ENCODE peak calls at places on chromosome 22, in four cellular contexts. One of them, this sample, is unnamed.

GRCh38 chr22:46763051-46763705 is 728 bp downstream of the TBC1D22A start:
- DNase-seq in K562: peak
- DNase-seq in GM12891: peak
- DNase-seq in transverse colon: peak
- DNase-seq in this sample: peak

GRCh38 chr22:34004058-34004457 is 83.8 kb upstream of the LARGE1 start:
- DNase-seq in K562: no peak
- DNase-seq in GM12891: no peak
- DNase-seq in transverse colon: no peak
- DNase-seq in this sample: no peak

GRCh38 chr22:29152381-29153138 is 53.1 kb upstream of the EMID1 start:
- DNase-seq in K562: peak
- DNase-seq in GM12891: no peak
- DNase-seq in transverse colon: no peak
- DNase-seq in this sample: no peak

GRCh38 chr22:40721266-40721665 is 42.0 kb downstream of the MCHR1 start:
- DNase-seq in K562: no peak
- DNase-seq in GM12891: no peak
- DNase-seq in transverse colon: no peak
- DNase-seq in this sample: no peak

GRCh38 chr22:44574057-44574456 is 76.0 kb upstream of the RTL6 start:
- DNase-seq in K562: no peak
- DNase-seq in GM12891: no peak
- DNase-seq in transverse colon: no peak
- DNase-seq in this sample: no peak

GRCh38 chr22:44398791-44399190 is 86.0 kb upstream of the SHISAL1 start:
- DNase-seq in K562: no peak
- DNase-seq in GM12891: no peak
- DNase-seq in transverse colon: peak
- DNase-seq in this sample: peak

GRCh38 chr22:17446704-17447103 is 77.4 kb downstream of the CECR2 start:
- DNase-seq in K562: no peak
- DNase-seq in GM12891: no peak
- DNase-seq in transverse colon: no peak
- DNase-seq in this sample: no peak

GRCh38 chr22:49574861-49575702 is 252.6 kb downstream of the BRD1 start:
- DNase-seq in K562: no peak
- DNase-seq in GM12891: no peak
- DNase-seq in transverse colon: peak
- DNase-seq in this sample: no peak

GRCh38 chr22:22103078-22103593 is 120.5 kb upstream of the TOP3B start:
- DNase-seq in K562: peak
- DNase-seq in GM12891: no peak
- DNase-seq in transverse colon: no peak
- DNase-seq in this sample: no peak

GRCh38 chr22:32964411-32965057 is 93.6 kb downstream of the SYN3 start:
- DNase-seq in K562: no peak
- DNase-seq in GM12891: no peak
- DNase-seq in transverse colon: no peak
- DNase-seq in this sample: no peak

GRCh38 chr22:17234144-17234623 is 14.9 kb upstream of the ADA2 start:
- DNase-seq in K562: no peak
- DNase-seq in GM12891: no peak
- DNase-seq in transverse colon: no peak
- DNase-seq in this sample: no peak

GRCh38 chr22:40056163-40056958 is 61.6 kb downstream of the FAM83F start:
- DNase-seq in K562: no peak
- DNase-seq in GM12891: no peak
- DNase-seq in transverse colon: no peak
- DNase-seq in this sample: no peak

GRCh38 chr22:43298062-43298801 is 44.9 kb downstream of the SCUBE1 start:
- DNase-seq in K562: peak
- DNase-seq in GM12891: no peak
- DNase-seq in transverse colon: no peak
- DNase-seq in this sample: no peak

GRCh38 chr22:44972363-44973083 is 37.3 kb downstream of the PHF21B start:
- DNase-seq in K562: no peak
- DNase-seq in GM12891: no peak
- DNase-seq in transverse colon: peak
- DNase-seq in this sample: no peak

GRCh38 chr22:27554106-27554814 is 247.3 kb downstream of the MN1 start:
- DNase-seq in K562: no peak
- DNase-seq in GM12891: no peak
- DNase-seq in transverse colon: peak
- DNase-seq in this sample: no peak

GRCh38 chr22:40324468-40325305 is 21.6 kb upstream of the ADSL start:
- DNase-seq in K562: no peak
- DNase-seq in GM12891: no peak
- DNase-seq in transverse colon: peak
- DNase-seq in this sample: no peak

GRCh38 chr22:50700387-50701075 is 27.9 kb downstream of the SHANK3 start:
- DNase-seq in K562: no peak
- DNase-seq in GM12891: no peak
- DNase-seq in transverse colon: no peak
- DNase-seq in this sample: no peak

GRCh38 chr22:31615940-31616314 is 46.1 kb downstream of the PISD start:
- DNase-seq in K562: no peak
- DNase-seq in GM12891: peak
- DNase-seq in transverse colon: no peak
- DNase-seq in this sample: no peak

GRCh38 chr22:44211256-44211945 is 30.7 kb downstream of the PARVG start:
- DNase-seq in K562: no peak
- DNase-seq in GM12891: no peak
- DNase-seq in transverse colon: peak
- DNase-seq in this sample: no peak

GRCh38 chr22:32528984-32529982 is 54.7 kb downstream of the FBXO7 start:
- DNase-seq in K562: peak
- DNase-seq in GM12891: peak
- DNase-seq in transverse colon: peak
- DNase-seq in this sample: peak

GRCh38 chr22:41963453-41964105 is 5.7 kb upstream of the SEPTIN3 start:
- DNase-seq in K562: no peak
- DNase-seq in GM12891: no peak
- DNase-seq in transverse colon: no peak
- DNase-seq in this sample: no peak

GRCh38 chr22:49929553-49929979 is 11.1 kb downstream of the CRELD2 start:
- DNase-seq in K562: peak
- DNase-seq in GM12891: peak
- DNase-seq in transverse colon: peak
- DNase-seq in this sample: peak

GRCh38 chr22:39313258-39314001 is 6.0 kb downstream of the RPL3 start:
- DNase-seq in K562: no peak
- DNase-seq in GM12891: no peak
- DNase-seq in transverse colon: no peak
- DNase-seq in this sample: no peak

GRCh38 chr22:45284705-45285305 is at the start of gene UPK3A:
- DNase-seq in K562: peak
- DNase-seq in GM12891: peak
- DNase-seq in transverse colon: peak
- DNase-seq in this sample: no peak

GRCh38 chr22:28829358-28830181 is 29.2 kb upstream of the XBP1 start:
- DNase-seq in K562: peak
- DNase-seq in GM12891: peak
- DNase-seq in transverse colon: peak
- DNase-seq in this sample: peak

DNA sequence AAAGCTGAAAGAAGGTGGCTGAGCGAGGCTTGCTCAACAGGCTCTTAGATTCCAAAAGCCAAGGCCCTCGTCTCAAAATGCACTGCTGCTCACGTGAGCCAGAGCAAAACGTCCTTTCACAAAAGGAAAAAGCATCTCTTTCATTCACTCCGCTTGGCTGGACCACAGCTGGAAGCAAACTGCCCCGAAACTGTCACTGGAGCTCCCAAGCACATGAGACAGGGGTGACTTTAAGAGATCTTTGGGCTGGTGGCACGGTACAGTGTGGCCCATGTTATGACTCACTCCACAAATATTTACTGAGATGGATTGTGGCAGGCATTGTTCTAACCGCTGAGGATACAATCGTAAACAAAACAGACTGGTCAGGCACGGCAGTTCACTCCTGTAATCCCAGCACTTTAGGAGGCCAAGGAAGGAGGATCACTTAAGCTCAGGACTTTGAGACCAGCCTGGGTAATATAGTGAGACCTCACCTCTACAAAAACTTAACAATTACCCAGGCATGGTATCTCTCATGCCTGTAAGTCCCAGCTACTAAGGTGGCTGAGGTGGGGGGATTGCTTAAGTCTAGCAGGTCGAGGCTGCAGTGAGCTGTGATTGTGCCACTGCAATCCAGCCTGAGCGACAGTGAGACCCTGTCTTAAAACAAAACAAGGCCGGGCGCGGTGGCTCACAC is 3.6 kb downstream of the PLA2G6 start:
- DNase-seq in K562: no peak
- DNase-seq in GM12891: no peak
- DNase-seq in transverse colon: peak
- DNase-seq in this sample: no peak
- TF ChIP-seq POLR2AphosphoS5 in K562: no peak
- TF ChIP-seq POLR2AphosphoS5 in GM12891: no peak
- TF ChIP-seq POLR2AphosphoS5 in transverse colon: no peak
- TF ChIP-seq POLR2AphosphoS5 in this sample: no peak

GRCh38 chr22:48332438-48333322 is 1495.0 kb downstream of the BRD1 start:
- DNase-seq in K562: no peak
- DNase-seq in GM12891: no peak
- DNase-seq in transverse colon: peak
- DNase-seq in this sample: no peak

GRCh38 chr22:48333323-48333763 is 1494.3 kb downstream of the BRD1 start:
- DNase-seq in K562: no peak
- DNase-seq in GM12891: no peak
- DNase-seq in transverse colon: no peak
- DNase-seq in this sample: no peak

GRCh38 chr22:48333816-48334735 is 1493.6 kb downstream of the BRD1 start:
- DNase-seq in K562: no peak
- DNase-seq in GM12891: no peak
- DNase-seq in transverse colon: no peak
- DNase-seq in this sample: no peak

GRCh38 chr22:48331691-48332220 is 1495.9 kb downstream of the BRD1 start:
- DNase-seq in K562: no peak
- DNase-seq in GM12891: no peak
- DNase-seq in transverse colon: no peak
- DNase-seq in this sample: no peak

GRCh38 chr22:48331266-48331665 is 1496.4 kb downstream of the BRD1 start:
- DNase-seq in K562: no peak
- DNase-seq in GM12891: no peak
- DNase-seq in transverse colon: no peak
- DNase-seq in this sample: no peak
- TF ChIP-seq POLR2A in K562: no peak
- TF ChIP-seq POLR2A in GM12891: no peak
- TF ChIP-seq POLR2A in transverse colon: no peak
- TF ChIP-seq POLR2A in this sample: no peak

GRCh38 chr22:35921777-35922176 is 106.8 kb downstream of the RBFOX2 start:
- DNase-seq in K562: peak
- DNase-seq in GM12891: no peak
- DNase-seq in transverse colon: peak
- DNase-seq in this sample: no peak
- TF ChIP-seq POLR2AphosphoS5 in K562: no peak
- TF ChIP-seq POLR2AphosphoS5 in GM12891: no peak
- TF ChIP-seq POLR2AphosphoS5 in transverse colon: no peak
- TF ChIP-seq POLR2AphosphoS5 in this sample: no peak

GRCh38 chr22:20036119-20036518 is 15.2 kb downstream of the TANGO2 start:
- DNase-seq in K562: no peak
- DNase-seq in GM12891: no peak
- DNase-seq in transverse colon: no peak
- DNase-seq in this sample: no peak
- TF ChIP-seq POLR2A in K562: no peak
- TF ChIP-seq POLR2A in GM12891: no peak
- TF ChIP-seq POLR2A in transverse colon: no peak
- TF ChIP-seq POLR2A in this sample: no peak

GRCh38 chr22:37929390-37929789 is 23.3 kb downstream of the MICALL1 start:
- DNase-seq in K562: no peak
- DNase-seq in GM12891: no peak
- DNase-seq in transverse colon: no peak
- DNase-seq in this sample: no peak
- TF ChIP-seq POLR2AphosphoS5 in K562: no peak
- TF ChIP-seq POLR2AphosphoS5 in GM12891: no peak
- TF ChIP-seq POLR2AphosphoS5 in transverse colon: no peak
- TF ChIP-seq POLR2AphosphoS5 in this sample: no peak